ENCODE peak calls at places on chromosomes 11 and 22, in four cellular contexts. B is NCI-H2171 treated with DMSO at 0.1 percent for 48 hours, S is T-helper 17 cell, E is NCI-H748 treated with DMSO at 0.1 percent for 48 hours. F is an unnamed sample.

GRCh38 chr11:58654079-58654907 is 31.8 kb downstream of the CNTF start:
- DNase-seq in B (peak; percentile 29), E (peak; percentile 27), S (peak; percentile 47), F (no peak)

GRCh38 chr11:119169272-119169719 is 771 bp downstream of the NLRX1 start:
- DNase-seq in S (no peak), B (no peak), E (no peak), F (no peak)

GRCh38 chr22:23565288-23565941 is 14.7 kb downstream of the IGLL1 start:
- DNase-seq in B (peak; percentile 22), E (no peak), S (no peak), F (no peak)

GRCh38 chr11:47587039-47587675 is 679 bp downstream of the FAM180B start:
- DNase-seq in E (no peak), B (no peak), S (no peak), F (no peak)

GRCh38 chr11:97833412-97833811 is 1187.3 kb upstream of the CNTN5 start:
- DNase-seq in B (no peak), E (no peak), S (no peak), F (no peak)

GRCh38 chr11:126192386-126192785 is 19.1 kb downstream of the RPUSD4 start:
- DNase-seq in E (no peak), B (no peak), S (no peak), F (no peak)

GRCh38 chr22:30294830-30295229 is 5.5 kb upstream of the CASTOR1 start:
- DNase-seq in B (no peak), S (no peak), E (no peak), F (no peak)

GRCh38 chr22:26461188-26461810 is 22.3 kb downstream of the HPS4 start:
- DNase-seq in S (no peak), E (peak; percentile 11), B (peak; percentile 35), F (no peak)

GRCh38 chr11:71214553-71215371 is 37.6 kb downstream of the SHANK2 start:
- DNase-seq in S (no peak), B (no peak), E (no peak), F (no peak)

GRCh38 chr11:109123811-109124787 is 297.9 kb upstream of the C11orf87 start:
- DNase-seq in S (no peak), E (no peak), B (peak; percentile 80), F (no peak)

GRCh38 chr22:49825436-49825835 is 2.2 kb downstream of the BRD1 start:
- DNase-seq in E (no peak), B (no peak), S (no peak), F (no peak)

GRCh38 chr22:50729391-50730012 is 8.5 kb upstream of the ACR start:
- DNase-seq in S (no peak), E (peak; percentile 11), B (peak; percentile 12), F (no peak)

GRCh38 chr11:83483808-83484207 is 197.6 kb upstream of the CCDC90B start:
- DNase-seq in S (no peak), B (no peak), E (no peak), F (no peak)

GRCh38 chr11:100687032-100687629 is at the start of gene ARHGAP42:
- DNase-seq in B (peak; percentile 37), S (no peak), E (no peak), F (no peak)

GRCh38 chr22:30422481-30423295 is 2.9 kb upstream of the MTFP1 start:
- DNase-seq in S (peak; percentile 22), B (peak; percentile 23), E (peak; percentile 24), F (no peak)

GRCh38 chr22:26617251-26618199 is at the start of gene CRYBB1:
- DNase-seq in B (no peak), S (no peak), E (no peak), F (no peak)

GRCh38 chr11:113841691-113842090 is 33.7 kb downstream of the USP28 start:
- DNase-seq in S (no peak), E (no peak), B (no peak), F (no peak)

GRCh38 chr22:41070665-41071331 is 21.6 kb upstream of the EP300 start:
- DNase-seq in E (no peak), B (no peak), S (no peak), F (no peak)

GRCh38 chr11:50174975-50175374 is 142.3 kb downstream of the OR4C45 start:
- DNase-seq in S (no peak), B (no peak), E (no peak), F (no peak)

F was measured in NCI-H524 treated with DMSO at 0.1 percent for 48 hours.